ENCODE peak calls at places on chromosomes 13 and 19, in five cellular contexts. One of them, this sample, is unnamed.
A peak's percentile ranks its signal among the peaks of the same experiment; 100 is the strongest.

GRCh38 chr19:56827708-56828107 is 12.8 kb downstream of the PEG3 start:
- DNase-seq in AG04449: no peak
- DNase-seq in lung: no peak
- DNase-seq in uterus: no peak
- DNase-seq in suprapubic skin: no peak
- DNase-seq in this sample: no peak

GRCh38 chr19:40603071-40603718 is 2.0 kb downstream of the LTBP4 start:
- DNase-seq in AG04449: no peak
- DNase-seq in lung: no peak
- DNase-seq in uterus: no peak
- DNase-seq in suprapubic skin: no peak
- DNase-seq in this sample: no peak

GRCh38 chr19:6737284-6737872 is at the start of gene GPR108:
- DNase-seq in AG04449: peak; percentile 100
- DNase-seq in lung: peak; percentile 100
- DNase-seq in uterus: peak; percentile 100
- DNase-seq in suprapubic skin: peak; percentile 100
- DNase-seq in this sample: peak; percentile 100

GRCh38 chr19:1472227-1473055 is 6.6 kb downstream of the C19orf25 start:
- DNase-seq in AG04449: no peak
- DNase-seq in lung: no peak
- DNase-seq in uterus: no peak
- DNase-seq in suprapubic skin: no peak
- DNase-seq in this sample: no peak

GRCh38 chr19:1244693-1245451 is 3.3 kb downstream of the ATP5F1D start:
- DNase-seq in AG04449: no peak
- DNase-seq in lung: peak; percentile 77
- DNase-seq in uterus: peak; percentile 57
- DNase-seq in suprapubic skin: peak; percentile 88
- DNase-seq in this sample: peak; percentile 94

GRCh38 chr19:10854350-10855089 is 6.3 kb downstream of the C19orf38 start:
- DNase-seq in AG04449: no peak
- DNase-seq in lung: no peak
- DNase-seq in uterus: no peak
- DNase-seq in suprapubic skin: no peak
- DNase-seq in this sample: no peak

GRCh38 chr13:44273991-44274810 is 99.4 kb upstream of the SERP2 start:
- DNase-seq in AG04449: no peak
- DNase-seq in lung: no peak
- DNase-seq in uterus: peak; percentile 45
- DNase-seq in suprapubic skin: no peak
- DNase-seq in this sample: peak; percentile 66

GRCh38 chr19:17943284-17944221 is 10.7 kb downstream of the CCDC124 start:
- DNase-seq in AG04449: no peak
- DNase-seq in lung: no peak
- DNase-seq in uterus: no peak
- DNase-seq in suprapubic skin: no peak
- DNase-seq in this sample: no peak

GRCh38 chr13:30816733-30817132 is 81.4 kb downstream of the ALOX5AP start:
- DNase-seq in AG04449: no peak
- DNase-seq in lung: no peak
- DNase-seq in uterus: no peak
- DNase-seq in suprapubic skin: no peak
- DNase-seq in this sample: no peak

GRCh38 chr13:76455960-76456359 is 430.2 kb downstream of the KCTD12 start:
- DNase-seq in AG04449: no peak
- DNase-seq in lung: no peak
- DNase-seq in uterus: no peak
- DNase-seq in suprapubic skin: no peak
- DNase-seq in this sample: no peak

GRCh38 chr19:12974301-12975220 is 5.2 kb downstream of the DAND5 start:
- DNase-seq in AG04449: no peak
- DNase-seq in lung: no peak
- DNase-seq in uterus: no peak
- DNase-seq in suprapubic skin: peak; percentile 64
- DNase-seq in this sample: no peak

GRCh38 chr19:1079566-1080111 is 12.7 kb downstream of the ARHGAP45 start:
- DNase-seq in AG04449: no peak
- DNase-seq in lung: no peak
- DNase-seq in uterus: no peak
- DNase-seq in suprapubic skin: no peak
- DNase-seq in this sample: no peak

GRCh38 chr13:71677114-71677513 is 189.9 kb downstream of the DACH1 start:
- DNase-seq in AG04449: no peak
- DNase-seq in lung: no peak
- DNase-seq in uterus: no peak
- DNase-seq in suprapubic skin: no peak
- DNase-seq in this sample: no peak

GRCh38 chr19:17447704-17448189 is 721 bp downstream of the TMEM221 start:
- DNase-seq in AG04449: no peak
- DNase-seq in lung: no peak
- DNase-seq in uterus: no peak
- DNase-seq in suprapubic skin: no peak
- DNase-seq in this sample: no peak

GRCh38 chr19:30112171-30112570 is 170.1 kb downstream of the URI1 start:
- DNase-seq in AG04449: no peak
- DNase-seq in lung: no peak
- DNase-seq in uterus: no peak
- DNase-seq in suprapubic skin: no peak
- DNase-seq in this sample: no peak

GRCh38 chr19:13095393-13095784 is 7.3 kb downstream of the LYL1 start:
- DNase-seq in AG04449: no peak
- DNase-seq in lung: no peak
- DNase-seq in uterus: no peak
- DNase-seq in suprapubic skin: no peak
- DNase-seq in this sample: no peak

GRCh38 chr19:52651956-52652355 is 13.8 kb upstream of the ZNF83 start:
- DNase-seq in AG04449: no peak
- DNase-seq in lung: no peak
- DNase-seq in uterus: no peak
- DNase-seq in suprapubic skin: no peak
- DNase-seq in this sample: no peak

GRCh38 chr19:958967-959685 is 25.0 kb upstream of the WDR18 start:
- DNase-seq in AG04449: no peak
- DNase-seq in lung: no peak
- DNase-seq in uterus: no peak
- DNase-seq in suprapubic skin: no peak
- DNase-seq in this sample: no peak

GRCh38 chr19:52946322-52947310 is 16.1 kb downstream of the ZNF816 start:
- DNase-seq in AG04449: no peak
- DNase-seq in lung: peak; percentile 36
- DNase-seq in uterus: peak; percentile 42
- DNase-seq in suprapubic skin: no peak
- DNase-seq in this sample: peak; percentile 84

GRCh38 chr13:83935566-83935965 is 53.3 kb upstream of the SLITRK1 start:
- DNase-seq in AG04449: no peak
- DNase-seq in lung: no peak
- DNase-seq in uterus: no peak
- DNase-seq in suprapubic skin: no peak
- DNase-seq in this sample: no peak

GRCh38 chr13:39364797-39365468 is 238.1 kb downstream of the LHFPL6 start:
- DNase-seq in AG04449: no peak
- DNase-seq in lung: no peak
- DNase-seq in uterus: no peak
- DNase-seq in suprapubic skin: no peak
- DNase-seq in this sample: no peak

GRCh38 chr13:110716235-110716505 is 2.7 kb downstream of the ING1 start:
- DNase-seq in AG04449: no peak
- DNase-seq in lung: peak; percentile 52
- DNase-seq in uterus: peak; percentile 56
- DNase-seq in suprapubic skin: no peak
- DNase-seq in this sample: peak; percentile 57

GRCh38 chr13:77874406-77874805 is 44.2 kb downstream of the EDNRB start:
- DNase-seq in AG04449: no peak
- DNase-seq in lung: no peak
- DNase-seq in uterus: no peak
- DNase-seq in suprapubic skin: no peak
- DNase-seq in this sample: no peak

GRCh38 chr19:39951065-39951650 is 16.7 kb upstream of the FCGBP start:
- DNase-seq in AG04449: no peak
- DNase-seq in lung: no peak
- DNase-seq in uterus: no peak
- DNase-seq in suprapubic skin: no peak
- DNase-seq in this sample: no peak

GRCh38 chr13:77143325-77143907 is 116.5 kb upstream of the FBXL3 start:
- DNase-seq in AG04449: peak; percentile 2
- DNase-seq in lung: no peak
- DNase-seq in uterus: no peak
- DNase-seq in suprapubic skin: no peak
- DNase-seq in this sample: no peak

GRCh38 chr13:44592448-44592847 is 16.3 kb upstream of the TSC22D1 start:
- DNase-seq in AG04449: no peak
- DNase-seq in lung: no peak
- DNase-seq in uterus: no peak
- DNase-seq in suprapubic skin: no peak
- DNase-seq in this sample: no peak

GRCh38 chr19:8149261-8150094 is at the start of gene FBN3:
- DNase-seq in AG04449: no peak
- DNase-seq in lung: no peak
- DNase-seq in uterus: no peak
- DNase-seq in suprapubic skin: no peak
- DNase-seq in this sample: no peak

GRCh38 chr13:106143930-106144709 is 391.3 kb downstream of the EFNB2 start:
- DNase-seq in AG04449: no peak
- DNase-seq in lung: no peak
- DNase-seq in uterus: no peak
- DNase-seq in suprapubic skin: no peak
- DNase-seq in this sample: no peak

DNA sequence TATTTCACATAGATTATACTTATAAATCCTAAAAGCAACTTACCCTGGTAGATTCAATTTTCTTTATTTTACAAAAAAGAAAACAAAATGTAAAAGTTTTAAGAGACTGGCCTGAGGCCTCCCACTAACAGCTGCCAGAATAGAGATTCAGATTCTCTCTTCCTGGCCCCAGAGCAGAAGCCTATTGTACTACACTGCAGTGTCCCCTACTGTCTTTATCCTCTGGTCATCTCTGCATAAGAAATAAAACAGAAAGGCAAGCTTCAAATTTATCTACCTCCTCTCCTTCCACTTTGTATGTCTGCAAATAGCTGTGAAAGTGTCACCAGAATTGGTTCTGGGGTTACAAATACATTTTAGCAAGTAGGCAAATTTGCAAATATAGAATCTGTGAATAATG is 1004.1 kb upstream of the PCDH9 start:
- DNase-seq in AG04449: no peak
- DNase-seq in lung: no peak
- DNase-seq in uterus: no peak
- DNase-seq in suprapubic skin: no peak
- DNase-seq in this sample: no peak
- TF ChIP-seq CTCF in AG04449: no peak
- TF ChIP-seq CTCF in lung: no peak
- TF ChIP-seq CTCF in uterus: no peak
- TF ChIP-seq CTCF in suprapubic skin: no peak
- TF ChIP-seq CTCF in this sample: no peak

GRCh38 chr19:21432590-21432989 is 35.7 kb downstream of the ZNF493 start:
- DNase-seq in AG04449: no peak
- DNase-seq in lung: no peak
- DNase-seq in uterus: no peak
- DNase-seq in suprapubic skin: no peak
- DNase-seq in this sample: no peak
- H3K4me3 ChIP-seq in AG04449: no peak overlapping the region
- H3K4me3 ChIP-seq in lung: no peak overlapping the region
- H3K4me3 ChIP-seq in uterus: no peak overlapping the region
- H3K4me3 ChIP-seq in suprapubic skin: no peak overlapping the region
- H3K4me3 ChIP-seq in this sample: no peak overlapping the region

GRCh38 chr13:45811891-45812583 is 39.5 kb downstream of the SIAH3 start:
- DNase-seq in AG04449: no peak
- DNase-seq in lung: no peak
- DNase-seq in uterus: no peak
- DNase-seq in suprapubic skin: no peak
- DNase-seq in this sample: no peak

GRCh38 chr13:45812599-45813372 is 38.8 kb downstream of the SIAH3 start:
- DNase-seq in AG04449: no peak
- DNase-seq in lung: no peak
- DNase-seq in uterus: no peak
- DNase-seq in suprapubic skin: no peak
- DNase-seq in this sample: no peak

GRCh38 chr13:45809810-45810394 is 41.7 kb downstream of the SIAH3 start:
- DNase-seq in AG04449: no peak
- DNase-seq in lung: no peak
- DNase-seq in uterus: no peak
- DNase-seq in suprapubic skin: no peak
- DNase-seq in this sample: no peak

DNA sequence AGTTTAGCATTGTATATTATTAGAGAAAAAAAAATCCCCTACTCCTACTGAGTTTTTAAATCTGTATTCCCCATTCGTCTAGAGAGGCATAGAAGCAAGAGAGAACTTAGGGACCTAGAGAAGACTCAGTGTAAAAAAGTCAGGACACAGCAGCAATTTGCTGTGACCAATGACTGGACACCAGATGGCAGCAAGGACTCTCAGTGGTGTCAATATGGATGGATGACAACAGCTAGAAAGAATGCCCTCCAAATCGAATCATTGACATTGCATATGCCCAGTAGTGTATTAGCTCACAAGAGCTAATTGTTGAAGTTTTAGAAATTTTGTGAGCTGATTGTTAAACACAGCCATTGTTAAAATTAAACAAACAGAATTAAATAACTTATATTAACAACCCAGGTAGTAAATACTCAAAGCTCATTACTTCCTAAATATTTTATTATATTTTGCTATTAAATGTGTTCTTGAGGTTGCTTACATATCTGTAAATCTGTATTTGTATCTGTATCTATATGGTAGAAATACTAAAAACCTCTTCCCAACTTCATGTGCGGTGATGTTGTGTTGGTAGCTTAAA is 43.9 kb downstream of the SIAH3 start:
- DNase-seq in AG04449: no peak
- DNase-seq in lung: no peak
- DNase-seq in uterus: no peak
- DNase-seq in suprapubic skin: no peak
- DNase-seq in this sample: no peak
- TF ChIP-seq CTCF in AG04449: peak; percentile 38
- TF ChIP-seq CTCF in lung: peak; percentile 36
- TF ChIP-seq CTCF in uterus: no peak
- TF ChIP-seq CTCF in suprapubic skin: peak; percentile 37
- TF ChIP-seq CTCF in this sample: no peak

DNA sequence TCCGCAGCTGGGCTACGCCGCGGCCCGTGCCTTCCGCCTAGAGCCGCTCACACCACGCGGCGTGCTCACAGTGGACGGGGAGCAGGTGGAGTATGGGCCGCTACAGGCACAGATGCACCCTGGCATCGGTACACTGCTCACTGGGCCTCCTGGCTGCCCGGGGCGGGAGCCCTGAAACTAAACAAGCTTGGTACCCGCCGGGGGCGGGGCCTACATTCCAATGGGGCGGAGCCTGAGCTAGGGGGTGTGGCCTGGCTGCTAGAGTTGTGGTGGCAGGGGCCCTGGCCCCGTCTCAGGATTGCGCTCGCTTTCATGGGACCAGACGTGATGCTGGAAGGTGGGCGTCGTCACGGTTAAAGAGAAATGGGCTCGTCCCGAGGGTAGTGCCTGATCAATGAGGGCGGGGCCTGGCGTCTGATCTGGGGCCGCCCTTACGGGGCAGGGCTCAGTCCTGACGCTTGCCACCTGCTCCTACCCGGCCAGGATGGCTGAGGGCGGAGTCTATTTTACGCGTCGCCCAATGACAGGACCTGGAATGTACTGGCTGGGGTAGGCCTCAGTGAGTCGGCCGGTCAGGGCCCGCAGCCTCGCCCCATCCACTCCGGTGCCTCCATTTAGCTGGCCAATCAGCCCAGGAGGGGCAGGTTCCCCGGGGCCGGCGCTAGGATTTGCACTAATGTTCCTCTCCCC is 7.4 kb downstream of the DBP start:
- DNase-seq in AG04449: no peak
- DNase-seq in lung: no peak
- DNase-seq in uterus: peak; percentile 60
- DNase-seq in suprapubic skin: peak; percentile 77
- DNase-seq in this sample: no peak
- H3K4me3 ChIP-seq in AG04449: no peak overlapping the region
- H3K4me3 ChIP-seq in lung: no peak overlapping the region
- H3K4me3 ChIP-seq in uterus: no peak overlapping the region
- H3K4me3 ChIP-seq in suprapubic skin: no peak overlapping the region
- H3K4me3 ChIP-seq in this sample: no peak overlapping the region